ENCODE peak calls at places on chromosomes 7 and 10, in four cellular contexts. Q is heart left ventricle, F is prostate gland, O is heart right ventricle. N is an unnamed sample. For H3K4me1, the result is how much of the 10 kb centered on the place peaks cover.

GRCh38 chr10:95260397-95260881 is 30.4 kb downstream of the PDLIM1 start:
- DNase-seq in O (no peak), F (no peak), Q (no peak), N (no peak)

GRCh38 chr10:409403-410040 is 274.3 kb downstream of the ZMYND11 start:
- DNase-seq in Q (peak), O (no peak), F (no peak), N (no peak)

GRCh38 chr10:94286898-94287297 is 75.8 kb downstream of the NOC3L start:
- DNase-seq in O (no peak), Q (no peak), F (no peak), N (no peak)

GRCh38 chr10:68135922-68136718 is 26.8 kb downstream of the MYPN start:
- DNase-seq in O (peak), F (no peak), Q (no peak), N (no peak)

GRCh38 chr7:126856691-126857291 is 395.9 kb downstream of the GRM8 start:
- DNase-seq in Q (no peak), F (no peak), O (no peak), N (no peak)

GRCh38 chr10:75926763-75927162 is 495.3 kb downstream of the LRMDA start:
- DNase-seq in Q (no peak), F (no peak), O (no peak), N (no peak)

GRCh38 chr7:119197172-119197871 is 972.8 kb downstream of the ANKRD7 start:
- DNase-seq in O (no peak), Q (no peak), F (no peak), N (no peak)

GRCh38 chr10:11483189-11484148 is 128.0 kb downstream of the USP6NL start:
- DNase-seq in F (no peak), O (no peak), Q (no peak), N (no peak)

GRCh38 chr10:62116896-62117295 is 151.7 kb downstream of the RTKN2 start:
- DNase-seq in Q (no peak), O (no peak), F (no peak), N (no peak)

GRCh38 chr10:126663880-126664279 is 6.6 kb downstream of the C10orf90 start:
- DNase-seq in F (no peak), Q (no peak), O (peak), N (no peak)

GRCh38 chr10:27683226-27683625 is 62.4 kb downstream of the MKX start:
- DNase-seq in Q (no peak), F (no peak), O (no peak), N (no peak)

DNA sequence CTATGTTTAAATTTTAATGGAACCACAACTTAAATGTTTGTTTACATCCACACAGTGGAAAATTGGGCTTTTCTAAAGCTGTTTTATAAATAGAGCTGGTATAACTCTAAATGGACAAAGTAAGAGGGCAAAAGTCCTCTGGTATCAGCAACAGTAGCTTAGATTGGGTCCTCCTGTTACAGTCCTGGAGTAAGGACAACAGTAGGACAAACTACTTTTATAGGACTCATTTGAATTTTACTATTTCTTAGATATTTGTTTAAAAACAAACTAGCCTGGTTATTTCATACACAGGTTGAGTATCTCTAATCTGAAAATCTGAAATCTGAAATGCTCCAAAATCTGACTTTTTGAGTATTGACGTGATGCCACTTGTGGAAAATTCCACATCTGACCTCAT is 8.4 kb downstream of the VCL start:
- DNase-seq in F (no peak), Q (no peak), O (no peak), N (no peak)
- H3K27ac ChIP-seq in F (no peak), Q (peak), O (peak), N (peak)

GRCh38 chr10:129375912-129376311 is 91.1 kb upstream of the MGMT start:
- DNase-seq in F (no peak), Q (no peak), O (no peak), N (no peak)
- H3K4me3 ChIP-seq in F (no peak), Q (no peak), O (no peak), N (no peak)

GRCh38 chr7:74023037-74023436 is 4.9 kb upstream of the ELN start:
- DNase-seq in O (no peak), F (no peak), Q (peak), N (peak)

GRCh38 chr7:74025146-74025545 is 2.8 kb upstream of the ELN start:
- DNase-seq in F (no peak), O (no peak), Q (no peak), N (no peak)

GRCh38 chr7:74025745-74026144 is 2.2 kb upstream of the ELN start:
- DNase-seq in O (no peak), F (no peak), Q (no peak), N (no peak)

GRCh38 chr7:74022507-74022906 is 5.5 kb upstream of the ELN start:
- DNase-seq in Q (no peak), O (no peak), F (no peak), N (no peak)

DNA sequence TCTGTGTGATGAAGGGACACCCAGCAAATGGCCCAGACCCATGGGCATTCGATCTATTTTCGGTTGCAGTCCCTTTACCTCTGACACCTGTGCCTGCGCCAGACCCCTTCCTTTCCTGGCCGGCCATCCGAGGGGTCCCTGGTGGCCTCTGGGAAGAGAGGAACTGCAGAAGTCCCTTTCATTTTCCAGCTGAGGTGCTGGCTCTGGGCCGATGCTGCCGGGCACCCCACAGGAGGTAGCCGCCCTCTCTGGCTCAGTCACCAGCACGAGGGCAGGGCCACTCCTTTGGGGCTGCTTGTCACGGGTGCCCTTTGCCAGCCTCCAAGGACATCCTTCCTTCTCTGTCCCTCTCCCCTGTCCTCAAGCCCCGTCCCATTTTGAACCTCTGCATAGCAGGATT is 4.2 kb upstream of the ELN start:
- DNase-seq in Q (peak), F (no peak), O (no peak), N (peak)
- H3K4me1 ChIP-seq in Q (under half), F (under half), O (under half), N (half or more)

GRCh38 chr7:128406986-128407589 is 2.7 kb downstream of the IMPDH1 start:
- DNase-seq in Q (peak), O (no peak), F (no peak), N (no peak)

GRCh38 chr7:128408709-128409434 is 910 bp downstream of the IMPDH1 start:
- DNase-seq in Q (no peak), O (no peak), F (no peak), N (peak)

GRCh38 chr7:128410092-128410665 is 397 bp upstream of the IMPDH1 start:
- DNase-seq in F (peak), O (no peak), Q (peak), N (no peak)

GRCh38 chr7:128407751-128408708 is 1.8 kb downstream of the IMPDH1 start:
- DNase-seq in O (no peak), Q (no peak), F (no peak), N (no peak)

GRCh38 chr7:128409435-128410091 is at the start of gene IMPDH1:
- DNase-seq in Q (peak), O (peak), F (peak), N (peak)
- H3K27ac ChIP-seq in Q (peak), O (peak), F (peak), N (peak)

DNA sequence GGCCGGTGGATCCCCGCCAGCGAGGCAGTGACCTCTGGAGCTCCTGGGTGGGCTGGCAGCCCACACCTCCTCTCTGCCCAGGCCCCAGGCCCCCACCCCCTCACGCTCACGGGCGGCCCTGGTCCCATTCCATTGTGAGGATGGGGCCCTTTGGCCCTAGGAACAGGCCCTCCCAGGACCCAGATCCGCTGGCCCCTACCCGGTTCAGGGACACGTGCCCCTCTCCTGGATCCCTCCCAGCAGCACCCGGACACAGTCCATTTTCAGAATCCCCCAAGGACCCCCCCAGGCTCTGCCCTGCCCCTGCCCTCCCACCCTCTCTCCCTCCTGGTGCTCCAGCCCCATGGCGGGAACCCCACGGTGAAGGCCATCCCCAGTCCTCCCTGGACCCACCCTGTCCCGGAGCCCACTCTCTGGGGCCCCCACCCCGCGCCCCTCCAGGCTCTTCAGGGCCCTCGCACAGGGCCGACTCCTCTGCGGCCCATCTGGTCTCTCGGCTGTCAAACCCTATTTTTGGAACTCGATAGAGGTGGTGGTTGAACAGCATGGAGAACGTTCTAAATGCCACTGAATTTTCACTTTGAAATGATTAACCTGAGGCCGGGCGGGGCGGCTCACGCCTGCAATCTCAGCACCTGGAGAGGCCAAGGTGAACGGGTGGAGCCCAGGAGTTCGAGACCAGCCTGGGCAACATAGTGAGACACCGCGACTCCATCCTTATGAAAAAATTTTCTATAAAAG is 8.1 kb downstream of the ADAP1 start:
- DNase-seq in Q (peak), F (no peak), O (no peak), N (no peak)
- H3K4me3 ChIP-seq in Q (no peak), F (no peak), O (no peak), N (no peak)

GRCh38 chr7:48094861-48095293 is 5.8 kb downstream of the UPP1 start:
- DNase-seq in O (no peak), Q (no peak), F (no peak), N (no peak)
- H3K4me1 ChIP-seq in O (under half), Q (under half), F (under half), N (under half)

GRCh38 chr7:87596696-87597095 is 4.0 kb downstream of the ABCB1 start:
- DNase-seq in Q (no peak), F (no peak), O (no peak), N (no peak)

GRCh38 chr7:87604264-87604663 is 3.6 kb upstream of the ABCB1 start:
- DNase-seq in Q (no peak), O (no peak), F (no peak), N (no peak)

GRCh38 chr7:87599336-87599735 is 1.3 kb downstream of the ABCB1 start:
- DNase-seq in O (no peak), Q (peak), F (no peak), N (no peak)

GRCh38 chr7:87598234-87599009 is 2.3 kb downstream of the ABCB1 start:
- DNase-seq in Q (no peak), F (no peak), O (no peak), N (no peak)

GRCh38 chr7:87600130-87601124 is at the start of gene ABCB1:
- DNase-seq in Q (peak), F (no peak), O (peak), N (peak)
- H3K27ac ChIP-seq in Q (peak), F (peak), O (no peak), N (no peak)

DNA sequence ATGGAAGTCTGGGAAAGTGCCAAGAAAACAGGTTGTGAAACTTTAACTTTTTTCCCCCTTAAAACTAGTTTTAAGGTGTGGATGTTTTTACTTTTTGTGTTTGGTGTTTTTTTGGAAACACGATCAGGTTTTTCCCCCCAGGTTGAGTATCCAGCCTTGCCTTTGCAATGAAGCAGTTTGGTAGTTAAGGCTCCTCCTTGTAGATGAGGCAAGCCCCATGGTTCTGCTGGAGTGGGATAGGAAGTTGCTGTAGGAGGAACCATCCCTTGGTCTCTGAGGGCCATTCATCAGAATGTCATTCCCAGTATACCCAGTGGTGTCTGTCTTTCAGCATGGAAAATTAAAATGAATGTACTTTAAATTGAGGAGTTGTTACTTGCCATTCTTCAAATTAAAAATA is 2.7 kb downstream of the CUL1 start:
- DNase-seq in Q (no peak), F (no peak), O (no peak), N (no peak)
- H3K4me3 ChIP-seq in Q (no peak), F (peak), O (no peak), N (peak)

DNA sequence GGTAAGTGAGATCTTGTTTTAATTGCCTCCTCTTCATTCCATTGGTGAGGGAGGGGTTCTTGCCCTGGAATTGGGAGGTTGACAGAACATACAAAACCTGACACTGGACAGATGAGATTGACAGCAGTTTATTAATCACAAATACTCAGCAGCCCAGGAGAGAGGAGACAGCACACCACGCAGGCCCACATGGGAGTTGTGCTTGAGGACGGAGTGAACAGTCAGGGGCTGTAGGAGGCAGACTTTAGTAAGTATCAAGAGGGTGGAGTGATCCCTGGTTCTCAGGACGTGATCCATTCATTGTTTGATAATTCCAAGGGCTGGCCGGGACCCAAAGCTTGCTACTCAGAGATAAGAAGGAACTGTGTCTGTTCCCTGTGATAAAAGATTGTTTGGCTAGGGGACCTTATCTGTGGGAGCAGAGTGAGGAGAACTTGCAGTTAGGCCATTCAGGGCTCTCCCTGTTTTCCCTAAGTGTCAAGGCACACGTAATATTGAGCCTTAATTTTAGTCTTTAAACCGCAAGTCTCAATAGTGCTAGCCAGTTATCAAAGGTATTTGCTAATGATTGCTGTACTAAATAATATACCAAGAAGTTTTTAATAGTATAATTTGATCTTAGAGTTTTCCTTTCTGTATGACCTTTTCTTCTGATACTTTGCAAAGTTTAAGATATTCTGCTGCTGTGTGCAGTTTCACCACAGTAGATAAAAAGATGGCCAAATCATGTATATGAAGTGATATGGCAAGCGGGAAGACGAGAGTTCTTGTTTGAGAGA is 14.5 kb downstream of the CAPZA2 start:
- DNase-seq in Q (peak), F (no peak), O (peak), N (peak)
- H3K4me1 ChIP-seq in Q (under half), F (under half), O (half or more), N (under half)

N was measured in tibial artery.